ENCODE peak calls at places on chromosomes 1 and 21, in six cellular contexts. R is stromal cell of bone marrow; M is A172; U is iPS DF 19.7; I is posterior cingulate gyrus; Y is activated CD8-positive, alpha-beta memory T cell treated with anti-CD3 and anti-CD28 coated beads, Interleukin-2, amount 50 U/mL, for 48 hours. K is an unnamed sample.

GRCh38 chr21:33817663-33818433 is 97.8 kb downstream of the ATP5PO start:
- DNase-seq in R (no peak), M (no peak), U (no peak), I (no peak), Y (no peak), K (no peak)

GRCh38 chr1:243483084-243483845 is 227.4 kb downstream of the SDCCAG8 start:
- DNase-seq in R (no peak), M (no peak), U (no peak), I (peak), Y (peak), K (no peak)

GRCh38 chr21:36507397-36508018 is 27.6 kb upstream of the CLDN14 start:
- DNase-seq in R (no peak), M (no peak), U (no peak), I (no peak), Y (no peak), K (no peak)

GRCh38 chr1:29800522-29800956 is 564.2 kb downstream of the PTPRU start:
- DNase-seq in R (no peak), M (no peak), U (no peak), I (no peak), Y (peak), K (no peak)

GRCh38 chr1:13512472-13512871 is 1.3 kb downstream of the LRRC38 start:
- DNase-seq in R (no peak), M (no peak), U (no peak), I (peak), Y (no peak), K (no peak)

GRCh38 chr1:19372602-19373001 is 60.5 kb downstream of the SLC66A1 start:
- DNase-seq in R (no peak), M (no peak), U (no peak), I (peak), Y (no peak), K (no peak)

GRCh38 chr21:33022489-33022827 is 3.3 kb upstream of the OLIG2 start:
- DNase-seq in R (no peak), M (no peak), U (no peak), I (peak), Y (no peak), K (no peak)

GRCh38 chr1:223714849-223715709 is 2.7 kb downstream of the CAPN2 start:
- DNase-seq in R (peak), M (peak), U (no peak), I (no peak), Y (no peak), K (no peak)

GRCh38 chr1:63148825-63149645 is 173.3 kb upstream of the FOXD3 start:
- DNase-seq in R (peak), M (peak), U (peak), I (no peak), Y (no peak), K (peak)

GRCh38 chr21:38965910-38966504 is 160.3 kb downstream of the ETS2 start:
- DNase-seq in R (no peak), M (no peak), U (peak), I (no peak), Y (no peak), K (no peak)

GRCh38 chr1:109919271-109919670 is 8.6 kb downstream of the CSF1 start:
- DNase-seq in R (no peak), M (no peak), U (no peak), I (no peak), Y (peak), K (no peak)

GRCh38 chr1:111990026-111990877 is 784 bp upstream of the KCND3 start:
- DNase-seq in R (peak), M (no peak), U (no peak), I (peak), Y (peak), K (no peak)

GRCh38 chr1:28740118-28740517 is 3.4 kb downstream of the YTHDF2 start:
- DNase-seq in R (no peak), M (no peak), U (no peak), I (no peak), Y (no peak), K (no peak)

GRCh38 chr1:2231667-2232254 is 3.6 kb downstream of the SKI start:
- DNase-seq in R (peak), M (no peak), U (no peak), I (peak), Y (peak), K (no peak)